ENCODE peak calls at places on chromosomes 5 and 9, in seven cellular contexts. One of them, this sample, is unnamed.

GRCh38 chr5:2488593-2488992 is 262.9 kb downstream of the IRX2 start:
- DNase-seq in NT2/D1: no peak
- DNase-seq in AG10803: no peak
- DNase-seq in left ventricle myocardium inferior: no peak
- DNase-seq in OCI-LY7: no peak
- DNase-seq in astrocyte of the spinal cord: no peak
- DNase-seq in HCT116: no peak
- DNase-seq in this sample: no peak

GRCh38 chr9:121576281-121577075 is 75.0 kb upstream of the DAB2IP start:
- DNase-seq in astrocyte of the spinal cord: no peak
- DNase-seq in left ventricle myocardium inferior: no peak
- DNase-seq in HCT116: no peak
- DNase-seq in AG10803: no peak
- DNase-seq in NT2/D1: no peak
- DNase-seq in OCI-LY7: no peak
- DNase-seq in this sample: no peak

GRCh38 chr5:115179959-115180709 is 10.4 kb upstream of the TRIM36 start:
- DNase-seq in AG10803: peak
- DNase-seq in HCT116: no peak
- DNase-seq in left ventricle myocardium inferior: no peak
- DNase-seq in NT2/D1: no peak
- DNase-seq in astrocyte of the spinal cord: peak
- DNase-seq in OCI-LY7: no peak
- DNase-seq in this sample: no peak

GRCh38 chr9:132243156-132244074 is 81.6 kb downstream of the NTNG2 start:
- DNase-seq in AG10803: no peak
- DNase-seq in HCT116: no peak
- DNase-seq in OCI-LY7: peak
- DNase-seq in left ventricle myocardium inferior: no peak
- DNase-seq in NT2/D1: no peak
- DNase-seq in astrocyte of the spinal cord: no peak
- DNase-seq in this sample: no peak

GRCh38 chr9:100309992-100310391 is 42.8 kb downstream of the TEX10 start:
- DNase-seq in AG10803: peak
- DNase-seq in astrocyte of the spinal cord: no peak
- DNase-seq in NT2/D1: no peak
- DNase-seq in OCI-LY7: no peak
- DNase-seq in left ventricle myocardium inferior: no peak
- DNase-seq in HCT116: no peak
- DNase-seq in this sample: no peak

GRCh38 chr5:52943285-52943684 is 45.9 kb upstream of the ITGA2 start:
- DNase-seq in OCI-LY7: peak
- DNase-seq in left ventricle myocardium inferior: no peak
- DNase-seq in astrocyte of the spinal cord: no peak
- DNase-seq in HCT116: no peak
- DNase-seq in NT2/D1: no peak
- DNase-seq in AG10803: no peak
- DNase-seq in this sample: no peak

GRCh38 chr9:92669527-92669889 is 423 bp downstream of the IPPK start:
- DNase-seq in HCT116: no peak
- DNase-seq in OCI-LY7: no peak
- DNase-seq in AG10803: no peak
- DNase-seq in NT2/D1: no peak
- DNase-seq in left ventricle myocardium inferior: no peak
- DNase-seq in astrocyte of the spinal cord: no peak
- DNase-seq in this sample: no peak

GRCh38 chr5:149580808-149581191 is 498 bp upstream of the ARHGEF37 start:
- DNase-seq in AG10803: no peak
- DNase-seq in astrocyte of the spinal cord: no peak
- DNase-seq in left ventricle myocardium inferior: no peak
- DNase-seq in OCI-LY7: no peak
- DNase-seq in NT2/D1: no peak
- DNase-seq in HCT116: no peak
- DNase-seq in this sample: no peak

GRCh38 chr5:32690153-32690552 is 21.0 kb upstream of the NPR3 start:
- DNase-seq in left ventricle myocardium inferior: no peak
- DNase-seq in HCT116: no peak
- DNase-seq in astrocyte of the spinal cord: no peak
- DNase-seq in NT2/D1: no peak
- DNase-seq in OCI-LY7: peak
- DNase-seq in AG10803: peak
- DNase-seq in this sample: no peak

GRCh38 chr5:59560553-59560952 is 333.0 kb downstream of the PDE4D start:
- DNase-seq in NT2/D1: no peak
- DNase-seq in left ventricle myocardium inferior: no peak
- DNase-seq in OCI-LY7: no peak
- DNase-seq in AG10803: no peak
- DNase-seq in HCT116: no peak
- DNase-seq in astrocyte of the spinal cord: no peak
- DNase-seq in this sample: no peak

GRCh38 chr9:127927457-127928231 is 2.9 kb downstream of the PIP5KL1 start:
- DNase-seq in HCT116: peak
- DNase-seq in OCI-LY7: peak
- DNase-seq in NT2/D1: peak
- DNase-seq in left ventricle myocardium inferior: no peak
- DNase-seq in astrocyte of the spinal cord: no peak
- DNase-seq in AG10803: no peak
- DNase-seq in this sample: peak

GRCh38 chr9:110125207-110125751 is 82.7 kb downstream of the C9orf152 start:
- DNase-seq in NT2/D1: peak
- DNase-seq in AG10803: peak
- DNase-seq in HCT116: no peak
- DNase-seq in astrocyte of the spinal cord: peak
- DNase-seq in OCI-LY7: no peak
- DNase-seq in left ventricle myocardium inferior: peak
- DNase-seq in this sample: no peak

GRCh38 chr9:70113403-70114022 is 69.9 kb downstream of the MAMDC2 start:
- DNase-seq in NT2/D1: peak
- DNase-seq in OCI-LY7: peak
- DNase-seq in astrocyte of the spinal cord: peak
- DNase-seq in AG10803: peak
- DNase-seq in HCT116: peak
- DNase-seq in left ventricle myocardium inferior: peak
- DNase-seq in this sample: no peak

GRCh38 chr5:168575391-168576372 is 3.5 kb downstream of the PANK3 start:
- DNase-seq in HCT116: no peak
- DNase-seq in AG10803: no peak
- DNase-seq in astrocyte of the spinal cord: no peak
- DNase-seq in left ventricle myocardium inferior: no peak
- DNase-seq in NT2/D1: no peak
- DNase-seq in OCI-LY7: no peak
- DNase-seq in this sample: no peak

GRCh38 chr9:91894023-91894422 is 56.0 kb downstream of the ROR2 start:
- DNase-seq in left ventricle myocardium inferior: no peak
- DNase-seq in HCT116: no peak
- DNase-seq in NT2/D1: no peak
- DNase-seq in OCI-LY7: no peak
- DNase-seq in astrocyte of the spinal cord: no peak
- DNase-seq in AG10803: no peak
- DNase-seq in this sample: no peak

GRCh38 chr5:32329395-32329834 is 16.7 kb upstream of the MTMR12 start:
- DNase-seq in HCT116: peak
- DNase-seq in left ventricle myocardium inferior: peak
- DNase-seq in AG10803: peak
- DNase-seq in NT2/D1: no peak
- DNase-seq in OCI-LY7: peak
- DNase-seq in astrocyte of the spinal cord: peak
- DNase-seq in this sample: no peak

GRCh38 chr9:86185872-86186271 is 73.6 kb downstream of the C9orf153 start:
- DNase-seq in AG10803: no peak
- DNase-seq in NT2/D1: no peak
- DNase-seq in OCI-LY7: no peak
- DNase-seq in astrocyte of the spinal cord: peak
- DNase-seq in left ventricle myocardium inferior: no peak
- DNase-seq in HCT116: no peak
- DNase-seq in this sample: no peak

GRCh38 chr9:133153227-133154096 is 10.3 kb downstream of the GBGT1 start:
- DNase-seq in OCI-LY7: no peak
- DNase-seq in left ventricle myocardium inferior: no peak
- DNase-seq in HCT116: no peak
- DNase-seq in AG10803: no peak
- DNase-seq in NT2/D1: no peak
- DNase-seq in astrocyte of the spinal cord: no peak
- DNase-seq in this sample: no peak

GRCh38 chr5:17024686-17025180 is 88.6 kb upstream of the MYO10 start:
- DNase-seq in astrocyte of the spinal cord: peak
- DNase-seq in HCT116: no peak
- DNase-seq in left ventricle myocardium inferior: no peak
- DNase-seq in AG10803: peak
- DNase-seq in NT2/D1: peak
- DNase-seq in OCI-LY7: no peak
- DNase-seq in this sample: no peak

GRCh38 chr5:31377284-31377946 is 154.5 kb downstream of the DROSHA start:
- DNase-seq in astrocyte of the spinal cord: no peak
- DNase-seq in NT2/D1: no peak
- DNase-seq in OCI-LY7: no peak
- DNase-seq in left ventricle myocardium inferior: no peak
- DNase-seq in AG10803: no peak
- DNase-seq in HCT116: no peak
- DNase-seq in this sample: no peak

GRCh38 chr5:178467261-178468195 is 122.7 kb downstream of the COL23A1 start:
- DNase-seq in HCT116: no peak
- DNase-seq in NT2/D1: no peak
- DNase-seq in OCI-LY7: no peak
- DNase-seq in astrocyte of the spinal cord: no peak
- DNase-seq in AG10803: peak
- DNase-seq in left ventricle myocardium inferior: peak
- DNase-seq in this sample: no peak

GRCh38 chr9:80664327-80665210 is 1024.8 kb downstream of the TLE1 start:
- DNase-seq in astrocyte of the spinal cord: peak
- DNase-seq in HCT116: no peak
- DNase-seq in OCI-LY7: no peak
- DNase-seq in AG10803: no peak
- DNase-seq in left ventricle myocardium inferior: no peak
- DNase-seq in NT2/D1: no peak
- DNase-seq in this sample: no peak

GRCh38 chr5:55344392-55344992 is 36.7 kb downstream of the MTREX start:
- DNase-seq in HCT116: peak
- DNase-seq in astrocyte of the spinal cord: peak
- DNase-seq in OCI-LY7: peak
- DNase-seq in left ventricle myocardium inferior: peak
- DNase-seq in AG10803: peak
- DNase-seq in NT2/D1: no peak
- DNase-seq in this sample: no peak

GRCh38 chr5:132300572-132301340 is 6.6 kb downstream of the SLC22A4 start:
- DNase-seq in AG10803: no peak
- DNase-seq in NT2/D1: no peak
- DNase-seq in left ventricle myocardium inferior: no peak
- DNase-seq in HCT116: no peak
- DNase-seq in OCI-LY7: no peak
- DNase-seq in astrocyte of the spinal cord: no peak
- DNase-seq in this sample: no peak

GRCh38 chr9:134983094-134983493 is 65.4 kb upstream of the FCN1 start:
- DNase-seq in NT2/D1: peak
- DNase-seq in AG10803: no peak
- DNase-seq in OCI-LY7: peak
- DNase-seq in astrocyte of the spinal cord: no peak
- DNase-seq in HCT116: no peak
- DNase-seq in left ventricle myocardium inferior: peak
- DNase-seq in this sample: no peak

GRCh38 chr5:1725641-1726468 is 73.8 kb downstream of the MRPL36 start:
- DNase-seq in NT2/D1: no peak
- DNase-seq in AG10803: no peak
- DNase-seq in OCI-LY7: no peak
- DNase-seq in astrocyte of the spinal cord: no peak
- DNase-seq in left ventricle myocardium inferior: no peak
- DNase-seq in HCT116: no peak
- DNase-seq in this sample: no peak

GRCh38 chr9:69976165-69976564 is 67.5 kb upstream of the MAMDC2 start:
- DNase-seq in astrocyte of the spinal cord: peak
- DNase-seq in HCT116: peak
- DNase-seq in OCI-LY7: no peak
- DNase-seq in left ventricle myocardium inferior: no peak
- DNase-seq in NT2/D1: no peak
- DNase-seq in AG10803: peak
- DNase-seq in this sample: peak

GRCh38 chr5:139343476-139343875 is 1.8 kb downstream of the PAIP2 start:
- DNase-seq in AG10803: no peak
- DNase-seq in HCT116: no peak
- DNase-seq in left ventricle myocardium inferior: no peak
- DNase-seq in astrocyte of the spinal cord: no peak
- DNase-seq in OCI-LY7: no peak
- DNase-seq in NT2/D1: no peak
- DNase-seq in this sample: no peak
- H3K4me3 ChIP-seq in AG10803: peak
- H3K4me3 ChIP-seq in HCT116: no peak
- H3K4me3 ChIP-seq in left ventricle myocardium inferior: peak
- H3K4me3 ChIP-seq in astrocyte of the spinal cord: peak
- H3K4me3 ChIP-seq in OCI-LY7: peak
- H3K4me3 ChIP-seq in NT2/D1: peak
- H3K4me3 ChIP-seq in this sample: peak

DNA sequence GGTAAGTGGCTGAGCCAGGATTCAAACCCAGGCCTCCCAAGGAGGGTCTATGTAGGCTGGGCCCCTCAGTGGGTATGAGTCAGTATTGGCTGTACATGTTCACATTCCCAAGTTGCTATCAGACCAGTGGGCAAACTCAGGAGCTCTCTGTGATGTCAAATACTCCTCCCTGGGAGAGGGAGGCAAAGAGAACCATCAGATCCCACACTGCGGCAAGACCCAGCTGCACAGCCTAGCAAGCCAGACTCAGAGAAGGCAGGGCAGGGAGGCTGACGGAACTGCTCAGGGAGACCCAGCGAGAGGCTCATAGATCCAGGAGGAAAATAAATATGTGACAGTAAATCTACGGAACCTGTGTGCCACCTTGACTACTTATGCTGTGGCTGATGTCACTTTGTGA is 42.6 kb upstream of the SAP30L start:
- DNase-seq in OCI-LY7: no peak
- DNase-seq in HCT116: no peak
- DNase-seq in left ventricle myocardium inferior: no peak
- DNase-seq in NT2/D1: no peak
- DNase-seq in astrocyte of the spinal cord: no peak
- DNase-seq in AG10803: no peak
- DNase-seq in this sample: no peak
- H3K4me3 ChIP-seq in OCI-LY7: no peak
- H3K4me3 ChIP-seq in HCT116: no peak
- H3K4me3 ChIP-seq in left ventricle myocardium inferior: no peak
- H3K4me3 ChIP-seq in NT2/D1: no peak
- H3K4me3 ChIP-seq in astrocyte of the spinal cord: no peak
- H3K4me3 ChIP-seq in AG10803: no peak
- H3K4me3 ChIP-seq in this sample: no peak

GRCh38 chr5:34450338-34450737 is 205.8 kb upstream of the RAI14 start:
- DNase-seq in HCT116: no peak
- DNase-seq in OCI-LY7: no peak
- DNase-seq in astrocyte of the spinal cord: no peak
- DNase-seq in NT2/D1: no peak
- DNase-seq in left ventricle myocardium inferior: no peak
- DNase-seq in AG10803: no peak
- DNase-seq in this sample: no peak
- H3K4me3 ChIP-seq in HCT116: no peak
- H3K4me3 ChIP-seq in OCI-LY7: no peak
- H3K4me3 ChIP-seq in astrocyte of the spinal cord: no peak
- H3K4me3 ChIP-seq in NT2/D1: no peak
- H3K4me3 ChIP-seq in left ventricle myocardium inferior: no peak
- H3K4me3 ChIP-seq in AG10803: no peak
- H3K4me3 ChIP-seq in this sample: no peak

GRCh38 chr9:78438765-78439164 is 141.8 kb downstream of the PSAT1 start:
- DNase-seq in OCI-LY7: no peak
- DNase-seq in left ventricle myocardium inferior: no peak
- DNase-seq in astrocyte of the spinal cord: no peak
- DNase-seq in AG10803: no peak
- DNase-seq in NT2/D1: no peak
- DNase-seq in HCT116: no peak
- DNase-seq in this sample: no peak
- H3K4me3 ChIP-seq in OCI-LY7: no peak
- H3K4me3 ChIP-seq in left ventricle myocardium inferior: no peak
- H3K4me3 ChIP-seq in astrocyte of the spinal cord: no peak
- H3K4me3 ChIP-seq in AG10803: no peak
- H3K4me3 ChIP-seq in NT2/D1: no peak
- H3K4me3 ChIP-seq in HCT116: no peak
- H3K4me3 ChIP-seq in this sample: no peak

This sample was measured in keratinocyte.